ENCODE peak calls at places on chromosomes 2 and 18, in four cellular contexts. A is adrenal gland, R is AG10803, O is nephron progenitor cell. H is an unnamed sample.

GRCh38 chr2:213246665-213247281 is 37.5 kb upstream of the SPAG16 start:
- DNase-seq in O (peak), A (peak), R (peak), H (peak)

GRCh38 chr2:45006041-45006941 is 3.0 kb downstream of the SIX2 start:
- DNase-seq in O (peak), R (no peak), A (no peak), H (no peak)

GRCh38 chr2:239720411-239721365 is 304.5 kb downstream of the NDUFA10 start:
- DNase-seq in A (peak), R (no peak), O (no peak), H (no peak)

GRCh38 chr2:70557171-70557838 is 3.7 kb upstream of the TGFA start:
- DNase-seq in O (no peak), R (no peak), A (peak), H (peak)

GRCh38 chr2:108583903-108584520 is 49.7 kb downstream of the LIMS1 start:
- DNase-seq in A (peak), R (peak), O (peak), H (peak)

GRCh38 chr2:8462899-8463648 is 218.8 kb upstream of the ID2 start:
- DNase-seq in R (no peak), O (no peak), A (peak), H (peak)

GRCh38 chr2:100339823-100340222 is 17.5 kb upstream of the LONRF2 start:
- DNase-seq in A (no peak), O (no peak), R (no peak), H (no peak)

GRCh38 chr2:181104512-181105121 is 124.2 kb downstream of the UBE2E3 start:
- DNase-seq in R (peak), A (no peak), O (no peak), H (no peak)

GRCh38 chr18:30763913-30764350 is 278.6 kb downstream of the DSC3 start:
- DNase-seq in A (no peak), R (no peak), O (peak), H (no peak)

GRCh38 chr2:182634386-182634785 is 81.7 kb upstream of the DNAJC10 start:
- DNase-seq in A (no peak), O (no peak), R (no peak), H (no peak)

GRCh38 chr2:152154462-152154861 is 21.1 kb downstream of the STAM2 start:
- DNase-seq in A (no peak), R (no peak), O (no peak), H (no peak)

GRCh38 chr2:182642328-182642727 is 73.7 kb upstream of the DNAJC10 start:
- DNase-seq in R (peak), A (peak), O (peak), H (peak)

GRCh38 chr2:29459445-29460179 is 344.4 kb downstream of the CLIP4 start:
- DNase-seq in A (no peak), R (peak), O (no peak), H (no peak)

GRCh38 chr2:194486316-194486715 is 1170.7 kb upstream of the SLC39A10 start:
- DNase-seq in A (no peak), R (no peak), O (no peak), H (no peak)

GRCh38 chr18:48460929-48461583 is 51.9 kb upstream of the ZBTB7C start:
- DNase-seq in O (no peak), A (no peak), R (no peak), H (no peak)

GRCh38 chr2:206615417-206616089 is 26.7 kb upstream of the FAM237A start:
- DNase-seq in O (no peak), R (no peak), A (no peak), H (no peak)
- TF ChIP-seq CTCF in O (no peak), R (no peak), A (no peak), H (no peak)

GRCh38 chr18:33751613-33752221 is 173.7 kb downstream of the ASXL3 start:
- DNase-seq in O (no peak), A (no peak), R (peak), H (no peak)
- TF ChIP-seq CTCF in O (peak), A (peak), R (peak), H (no peak)

GRCh38 chr2:19377717-19378116 is 19.3 kb upstream of the OSR1 start:
- DNase-seq in A (no peak), O (no peak), R (no peak), H (no peak)
- TF ChIP-seq CTCF in A (no peak), O (no peak), R (no peak), H (no peak)

GRCh38 chr2:236176417-236176816 is 8.2 kb upstream of the GBX2 start:
- DNase-seq in O (no peak), A (no peak), R (no peak), H (no peak)
- TF ChIP-seq CTCF in O (peak), A (no peak), R (peak), H (peak)

GRCh38 chr18:62991959-62992358 is 276.6 kb downstream of the PHLPP1 start:
- DNase-seq in R (no peak), A (no peak), O (no peak), H (no peak)
- TF ChIP-seq CTCF in R (no peak), A (no peak), O (no peak), H (no peak)

H was measured in stomach.